ENCODE peak calls at places on chromosomes 2 and 18, in seven cellular contexts. R, G, H, Q, E, N and F are unnamed samples. For H3K4me1 and H3K36me3, the result is how much of the 10 kb centered on the place peaks cover.

GRCh38 chr18:3667255-3668137 is 217.5 kb downstream of the TGIF1 start:
- DNase-seq in E (no peak), R (no peak), Q (no peak), N (no peak), G (no peak), H (no peak), F (no peak)

GRCh38 chr2:187654535-187654934 is 100.3 kb upstream of the TFPI start:
- DNase-seq in G (no peak), H (peak), E (no peak), Q (no peak), N (no peak), R (no peak), F (no peak)

GRCh38 chr2:45276914-45277313 is 267.7 kb upstream of the SIX2 start:
- DNase-seq in N (no peak), H (no peak), Q (no peak), G (no peak), R (no peak), E (no peak), F (no peak)

GRCh38 chr2:170714156-170715061 is 728 bp upstream of the SP5 start:
- DNase-seq in E (peak), G (no peak), R (no peak), N (no peak), H (peak), Q (peak), F (no peak)

GRCh38 chr2:85698880-85699254 is 4.7 kb downstream of the GNLY start:
- DNase-seq in N (no peak), R (no peak), G (no peak), H (no peak), E (no peak), Q (no peak), F (no peak)

GRCh38 chr18:47964086-47964485 is 33.6 kb upstream of the SMAD2 start:
- DNase-seq in E (no peak), H (no peak), N (no peak), R (no peak), Q (no peak), G (no peak), F (no peak)

GRCh38 chr2:27211241-27211942 is 449 bp upstream of the ATRAID start:
- DNase-seq in N (no peak), R (peak), Q (no peak), G (no peak), H (no peak), E (no peak), F (no peak)

GRCh38 chr2:150674283-150674682 is 186.8 kb upstream of the RND3 start:
- DNase-seq in G (no peak), Q (no peak), E (no peak), N (no peak), R (no peak), H (no peak), F (no peak)

GRCh38 chr18:57077005-57077735 is 69.7 kb upstream of the BOD1L2 start:
- DNase-seq in E (no peak), N (no peak), G (no peak), Q (no peak), R (no peak), H (no peak), F (no peak)

GRCh38 chr2:149224458-149224857 is 105.9 kb upstream of the LYPD6 start:
- DNase-seq in G (no peak), E (no peak), R (no peak), N (no peak), H (no peak), Q (peak), F (no peak)

GRCh38 chr2:108630567-108631405 is 88.5 kb upstream of the RANBP2 start:
- DNase-seq in R (no peak), E (no peak), Q (no peak), N (no peak), G (no peak), H (no peak), F (no peak)

GRCh38 chr2:112166801-112167499 is 28.8 kb downstream of the FBLN7 start:
- DNase-seq in N (no peak), R (no peak), Q (no peak), G (no peak), H (no peak), E (peak), F (peak)
- H3K4me1 ChIP-seq in N (under half), R (under half), Q (under half), G (under half), H (under half), E (under half), F (under half)

GRCh38 chr2:16729335-16729734 is 63.7 kb upstream of the CYRIA start:
- DNase-seq in R (peak), H (no peak), E (no peak), N (no peak), Q (no peak), G (no peak), F (no peak)
- H3K27ac ChIP-seq in R (no peak), H (no peak), E (no peak), N (no peak), Q (no peak), G (no peak), F (no peak)

GRCh38 chr2:23695214-23696162 is 231.4 kb downstream of the ATAD2B start:
- DNase-seq in E (no peak), Q (no peak), R (no peak), G (no peak), H (no peak), N (peak), F (no peak)
- H3K36me3 ChIP-seq in E (under half), Q (under half), R (under half), G (under half), H (under half), N (half or more), F (under half)

GRCh38 chr2:118845843-118846666 is 1.4 kb downstream of the EN1 start:
- DNase-seq in H (no peak), N (no peak), Q (no peak), G (no peak), R (no peak), E (no peak), F (no peak)
- H3K4me1 ChIP-seq in H (half or more), N (under half), Q (under half), G (under half), R (under half), E (under half), F (under half)

GRCh38 chr2:156305121-156305520 is 27.4 kb downstream of the NR4A2 start:
- DNase-seq in H (no peak), E (no peak), G (no peak), R (no peak), N (no peak), Q (no peak), F (no peak)
- H3K27ac ChIP-seq in H (no peak), E (no peak), G (no peak), R (no peak), N (no peak), Q (no peak), F (no peak)

GRCh38 chr2:219381448-219381847 is 6.3 kb downstream of the DNPEP start:
- DNase-seq in N (no peak), E (no peak), Q (no peak), R (no peak), G (no peak), H (no peak), F (no peak)
- H3K36me3 ChIP-seq in N (half or more), E (under half), Q (under half), R (half or more), G (under half), H (half or more), F (under half)

DNA sequence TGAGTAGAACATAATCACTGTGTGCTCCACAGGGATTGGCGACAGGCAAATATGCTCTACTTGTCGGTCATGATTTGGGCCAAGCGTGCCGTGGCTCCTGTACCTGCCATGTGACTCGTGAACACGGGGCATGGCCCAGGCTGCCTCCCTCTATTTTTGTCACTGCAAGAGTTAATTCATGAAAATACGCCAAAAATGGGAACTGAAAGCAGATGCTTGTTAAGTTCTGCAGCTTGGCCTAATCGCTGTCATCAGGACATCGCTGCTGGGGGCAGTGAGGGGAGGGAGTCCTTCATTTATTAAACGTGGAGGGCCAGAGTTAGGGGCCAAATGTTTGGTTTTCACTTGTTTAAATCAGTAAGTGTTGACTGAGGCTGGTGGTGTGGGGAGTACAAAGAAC is 177.8 kb downstream of the BCL2 start:
- DNase-seq in E (no peak), Q (no peak), N (no peak), H (no peak), R (peak), G (no peak), F (no peak)
- H3K4me1 ChIP-seq in E (half or more), Q (under half), N (under half), H (under half), R (half or more), G (under half), F (under half)

GRCh38 chr2:105487142-105488069 is 88.6 kb upstream of the FHL2 start:
- DNase-seq in Q (no peak), H (peak), E (no peak), R (no peak), N (no peak), G (no peak), F (no peak)

GRCh38 chr2:105489168-105489878 is 90.5 kb upstream of the FHL2 start:
- DNase-seq in E (no peak), Q (peak), H (no peak), N (no peak), G (no peak), R (no peak), F (no peak)

GRCh38 chr2:105490956-105491355 is 92.1 kb upstream of the FHL2 start:
- DNase-seq in E (no peak), N (no peak), H (no peak), G (no peak), R (no peak), Q (peak), F (no peak)

GRCh38 chr2:105488198-105488757 is 89.4 kb upstream of the FHL2 start:
- DNase-seq in H (peak), G (no peak), N (no peak), R (no peak), Q (no peak), E (no peak), F (no peak)

GRCh38 chr2:105490204-105490603 is 91.4 kb upstream of the FHL2 start:
- DNase-seq in N (no peak), E (no peak), H (peak), R (no peak), G (no peak), Q (peak), F (no peak)
- H3K27ac ChIP-seq in N (no peak), E (no peak), H (peak), R (no peak), G (no peak), Q (no peak), F (no peak)